ENCODE peak calls at places on chromosome 21, in four cellular contexts. R is stomach, H is ovary, Q is HCT116. P is an unnamed sample.

GRCh38 chr21:42593007-42593814 is 60.2 kb upstream of the PDE9A start:
- DNase-seq in R (peak; percentile 78), H (peak; percentile 85), Q (peak; percentile 42), P (peak; percentile 84)

GRCh38 chr21:45372732-45373355 is 32.1 kb upstream of the COL18A1 start:
- DNase-seq in R (no peak), H (no peak), Q (no peak), P (no peak)

GRCh38 chr21:34881421-34881820 is 167.7 kb downstream of the RUNX1 start:
- DNase-seq in R (no peak), H (no peak), Q (no peak), P (peak; percentile 16)

GRCh38 chr21:31213787-31214186 is 130.3 kb downstream of the TIAM1 start:
- DNase-seq in R (no peak), H (no peak), Q (no peak), P (no peak)

GRCh38 chr21:41612674-41613250 is 104.8 kb upstream of the TMPRSS2 start:
- DNase-seq in R (peak; percentile 65), H (peak; percentile 88), Q (no peak), P (peak; percentile 65)

GRCh38 chr21:27645285-27645684 is 678.4 kb upstream of the ADAMTS5 start:
- DNase-seq in R (no peak), H (no peak), Q (no peak), P (no peak)

GRCh38 chr21:45945868-45946210 is 35.7 kb upstream of the COL6A1 start:
- DNase-seq in R (no peak), H (no peak), Q (no peak), P (no peak)

GRCh38 chr21:45383111-45383614 is 21.8 kb upstream of the COL18A1 start:
- DNase-seq in R (no peak), H (peak; percentile 29), Q (no peak), P (no peak)

GRCh38 chr21:37565530-37566223 is 199.1 kb downstream of the DYRK1A start:
- DNase-seq in R (no peak), H (no peak), Q (no peak), P (no peak)

GRCh38 chr21:39444406-39445145 is 1.0 kb downstream of the LCA5L start:
- DNase-seq in R (no peak), H (peak; percentile 40), Q (no peak), P (no peak)

GRCh38 chr21:33419538-33420123 is 16.4 kb downstream of the IFNGR2 start:
- DNase-seq in R (peak; percentile 40), H (peak; percentile 44), Q (no peak), P (no peak)

GRCh38 chr21:46081022-46081861 is 16.7 kb upstream of the COL6A2 start:
- DNase-seq in R (peak; percentile 22), H (peak; percentile 36), Q (no peak), P (no peak)

GRCh38 chr21:42937960-42938580 is 12.6 kb upstream of the ERVH48-1 start:
- DNase-seq in R (no peak), H (no peak), Q (no peak), P (no peak)

GRCh38 chr21:34592120-34592561 is 22.8 kb downstream of the RCAN1 start:
- DNase-seq in R (peak; percentile 74), H (no peak), Q (no peak), P (peak; percentile 71)

GRCh38 chr21:32569261-32570230 is 15.8 kb downstream of the TCP10L start:
- DNase-seq in R (peak; percentile 78), H (peak; percentile 86), Q (peak; percentile 62), P (peak; percentile 83)

GRCh38 chr21:45596704-45597318 is 46.7 kb upstream of the PCBP3 start:
- DNase-seq in R (peak; percentile 81), H (peak; percentile 80), Q (peak; percentile 48), P (peak; percentile 83)

GRCh38 chr21:26297856-26298255 is 127.3 kb upstream of the APP start:
- DNase-seq in R (no peak), H (no peak), Q (no peak), P (no peak)

DNA sequence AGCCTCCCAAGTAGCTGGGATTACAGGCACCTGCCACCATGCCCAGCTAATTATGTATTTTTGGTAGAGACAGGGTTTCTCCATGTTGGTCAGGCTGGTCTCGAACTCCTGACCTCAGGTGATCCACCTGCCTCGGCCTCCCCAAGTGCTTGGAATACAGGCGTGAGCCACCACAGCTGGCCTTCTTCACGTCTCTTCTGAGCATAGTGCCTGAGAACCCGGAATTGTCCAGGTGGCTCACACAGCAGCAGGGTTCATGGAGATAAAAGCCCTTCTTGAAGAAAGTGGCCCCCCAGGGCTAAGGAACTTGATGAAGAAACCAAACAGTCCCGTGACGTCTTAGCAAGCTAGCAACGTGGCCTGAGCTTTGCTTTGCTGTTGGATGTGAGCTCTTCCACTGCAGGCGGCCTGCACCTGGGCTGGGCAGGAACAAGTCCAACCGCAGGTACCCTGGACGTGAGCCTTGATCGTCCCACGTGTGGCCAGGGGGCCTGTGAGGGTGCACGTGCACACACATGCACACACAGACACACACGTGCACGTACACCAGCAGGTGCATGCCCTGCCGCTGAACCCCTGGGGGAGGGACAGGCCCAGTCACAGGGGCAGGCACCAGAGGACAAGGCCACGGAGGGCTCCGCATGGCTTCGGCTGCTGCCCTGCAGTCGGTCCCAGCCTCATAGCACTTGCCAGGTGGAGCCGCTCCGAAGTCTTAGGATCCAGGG is 23.4 kb upstream of the TRAPPC10 start:
- DNase-seq in R (no peak), H (no peak), Q (no peak), P (no peak)
- H3K4me1 ChIP-seq in R (no peaks in the 10 kb centered on the region), H (peaks cover 13% of the 10 kb centered on the region), Q (no peaks in the 10 kb centered on the region), P (no peaks in the 10 kb centered on the region)

DNA sequence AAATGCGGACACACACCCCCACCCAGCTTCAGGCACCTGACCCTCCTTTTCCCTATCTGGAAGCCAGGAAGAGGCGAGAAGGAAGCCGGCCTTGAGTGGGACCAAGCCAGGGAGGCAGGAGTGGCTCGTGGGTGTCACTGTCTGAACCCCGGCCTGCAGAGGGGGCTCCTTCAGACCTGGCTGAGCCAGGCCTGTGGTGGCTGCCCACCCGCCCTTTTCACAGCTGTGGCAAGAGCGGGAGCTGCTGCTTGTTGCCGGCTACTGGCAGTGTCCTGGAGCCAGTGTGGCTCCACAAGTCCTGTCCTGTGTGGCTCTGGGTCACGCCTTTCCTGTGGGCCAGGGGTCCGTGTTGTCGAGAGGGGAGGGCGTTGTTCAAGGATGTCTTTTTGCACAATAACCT is 1.2 kb downstream of the PFKL start:
- DNase-seq in R (no peak), H (no peak), Q (no peak), P (peak; percentile 39)
- H3K4me1 ChIP-seq in R (peaks cover 57% of the 10 kb centered on the region), H (peaks cover 16% of the 10 kb centered on the region), Q (peaks cover 48% of the 10 kb centered on the region), P (peaks cover 31% of the 10 kb centered on the region)

GRCh38 chr21:30153697-30154340 is 12.8 kb downstream of the CLDN17 start:
- DNase-seq in R (no peak), H (no peak), Q (no peak), P (no peak)

GRCh38 chr21:30152792-30153191 is 13.8 kb downstream of the CLDN17 start:
- DNase-seq in R (no peak), H (no peak), Q (no peak), P (no peak)
- H3K4me1 ChIP-seq in R (no peaks in the 10 kb centered on the region), H (no peaks in the 10 kb centered on the region), Q (no peaks in the 10 kb centered on the region), P (no peaks in the 10 kb centered on the region)

DNA sequence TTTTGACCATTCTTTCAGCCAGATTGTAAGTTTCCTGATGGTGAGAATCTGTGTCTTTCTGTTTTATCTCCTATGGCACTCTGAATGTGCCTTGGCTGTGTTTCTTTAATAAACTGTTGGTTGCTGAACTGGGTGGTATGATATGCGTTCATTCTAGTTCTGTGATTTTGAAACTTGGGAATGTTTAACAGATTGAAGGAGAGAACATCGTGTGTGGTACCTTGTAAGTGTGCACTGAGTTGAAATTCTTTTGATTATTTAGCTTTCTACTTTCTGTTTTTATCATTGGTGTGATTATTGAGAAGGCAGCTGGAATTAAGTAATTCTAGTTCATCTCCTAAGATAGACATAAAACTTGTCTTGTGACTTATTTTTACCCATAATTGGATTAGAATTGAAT is 4.6 kb downstream of the BACH1 start:
- DNase-seq in R (no peak), H (no peak), Q (no peak), P (no peak)
- H3K4me1 ChIP-seq in R (peaks cover 41% of the 10 kb centered on the region), H (peaks cover 17% of the 10 kb centered on the region), Q (peaks cover 18% of the 10 kb centered on the region), P (peaks cover 12% of the 10 kb centered on the region)